ENCODE peak calls at places on chromosomes 12 and 14, in four cellular contexts. One of them, this sample, is unnamed. For H3K36me3, the result is how much of the 10 kb centered on the place peaks cover.

GRCh38 chr12:47408171-47408871 is 297.5 kb downstream of the RPAP3 start:
- DNase-seq in upper lobe of right lung: no peak
- DNase-seq in PC-9: peak
- DNase-seq in neural progenitor cell: peak
- DNase-seq in this sample: no peak

GRCh38 chr12:108514973-108515814 is at the start of gene FICD:
- DNase-seq in PC-9: peak
- DNase-seq in upper lobe of right lung: peak
- DNase-seq in neural progenitor cell: peak
- DNase-seq in this sample: peak

GRCh38 chr12:82383930-82384513 is 25.7 kb downstream of the METTL25 start:
- DNase-seq in upper lobe of right lung: no peak
- DNase-seq in neural progenitor cell: no peak
- DNase-seq in PC-9: no peak
- DNase-seq in this sample: no peak

GRCh38 chr12:31962076-31962475 is 2.9 kb downstream of the RESF1 start:
- DNase-seq in neural progenitor cell: no peak
- DNase-seq in upper lobe of right lung: no peak
- DNase-seq in PC-9: no peak
- DNase-seq in this sample: no peak

GRCh38 chr12:12546314-12546772 is 16.3 kb downstream of the DUSP16 start:
- DNase-seq in PC-9: no peak
- DNase-seq in upper lobe of right lung: no peak
- DNase-seq in neural progenitor cell: no peak
- DNase-seq in this sample: no peak

GRCh38 chr12:95621725-95622124 is 70.4 kb upstream of the USP44 start:
- DNase-seq in upper lobe of right lung: no peak
- DNase-seq in PC-9: no peak
- DNase-seq in neural progenitor cell: no peak
- DNase-seq in this sample: no peak

GRCh38 chr12:58530421-58531067 is 389.8 kb downstream of the LRIG3 start:
- DNase-seq in PC-9: no peak
- DNase-seq in upper lobe of right lung: no peak
- DNase-seq in neural progenitor cell: no peak
- DNase-seq in this sample: no peak

GRCh38 chr12:4252595-4252994 is 21.0 kb upstream of the CCND2 start:
- DNase-seq in neural progenitor cell: peak
- DNase-seq in PC-9: no peak
- DNase-seq in upper lobe of right lung: no peak
- DNase-seq in this sample: no peak

GRCh38 chr12:90979936-90980335 is 24.8 kb downstream of the EPYC start:
- DNase-seq in neural progenitor cell: no peak
- DNase-seq in upper lobe of right lung: no peak
- DNase-seq in PC-9: no peak
- DNase-seq in this sample: no peak

GRCh38 chr14:34024768-34025144 is 73.9 kb upstream of the EGLN3 start:
- DNase-seq in neural progenitor cell: no peak
- DNase-seq in upper lobe of right lung: no peak
- DNase-seq in PC-9: no peak
- DNase-seq in this sample: no peak

GRCh38 chr14:95739356-95739755 is 25.4 kb upstream of the TCL1A start:
- DNase-seq in PC-9: no peak
- DNase-seq in neural progenitor cell: no peak
- DNase-seq in upper lobe of right lung: no peak
- DNase-seq in this sample: no peak

GRCh38 chr14:66944872-66945271 is 244.4 kb upstream of the GARIN2 start:
- DNase-seq in upper lobe of right lung: no peak
- DNase-seq in PC-9: no peak
- DNase-seq in neural progenitor cell: peak
- DNase-seq in this sample: no peak

GRCh38 chr14:66939409-66939808 is 249.8 kb upstream of the GARIN2 start:
- DNase-seq in upper lobe of right lung: no peak
- DNase-seq in neural progenitor cell: no peak
- DNase-seq in PC-9: no peak
- DNase-seq in this sample: no peak
- H3K36me3 ChIP-seq in upper lobe of right lung: under half
- H3K36me3 ChIP-seq in neural progenitor cell: under half
- H3K36me3 ChIP-seq in PC-9: under half
- H3K36me3 ChIP-seq in this sample: under half

GRCh38 chr12:113292547-113292946 is 42.4 kb downstream of the SLC8B1 start:
- DNase-seq in neural progenitor cell: no peak
- DNase-seq in PC-9: no peak
- DNase-seq in upper lobe of right lung: no peak
- DNase-seq in this sample: no peak

GRCh38 chr12:113295846-113296556 is 38.9 kb downstream of the SLC8B1 start:
- DNase-seq in neural progenitor cell: no peak
- DNase-seq in upper lobe of right lung: no peak
- DNase-seq in PC-9: no peak
- DNase-seq in this sample: no peak

GRCh38 chr12:113291586-113291985 is 43.3 kb downstream of the SLC8B1 start:
- DNase-seq in PC-9: no peak
- DNase-seq in neural progenitor cell: no peak
- DNase-seq in upper lobe of right lung: no peak
- DNase-seq in this sample: no peak

GRCh38 chr12:113292091-113292490 is 42.8 kb downstream of the SLC8B1 start:
- DNase-seq in upper lobe of right lung: no peak
- DNase-seq in neural progenitor cell: no peak
- DNase-seq in PC-9: no peak
- DNase-seq in this sample: no peak

GRCh38 chr12:113293100-113293499 is 41.8 kb downstream of the SLC8B1 start:
- DNase-seq in upper lobe of right lung: no peak
- DNase-seq in PC-9: no peak
- DNase-seq in neural progenitor cell: no peak
- DNase-seq in this sample: no peak
- H3K36me3 ChIP-seq in upper lobe of right lung: half or more
- H3K36me3 ChIP-seq in PC-9: under half
- H3K36me3 ChIP-seq in neural progenitor cell: under half
- H3K36me3 ChIP-seq in this sample: under half

DNA sequence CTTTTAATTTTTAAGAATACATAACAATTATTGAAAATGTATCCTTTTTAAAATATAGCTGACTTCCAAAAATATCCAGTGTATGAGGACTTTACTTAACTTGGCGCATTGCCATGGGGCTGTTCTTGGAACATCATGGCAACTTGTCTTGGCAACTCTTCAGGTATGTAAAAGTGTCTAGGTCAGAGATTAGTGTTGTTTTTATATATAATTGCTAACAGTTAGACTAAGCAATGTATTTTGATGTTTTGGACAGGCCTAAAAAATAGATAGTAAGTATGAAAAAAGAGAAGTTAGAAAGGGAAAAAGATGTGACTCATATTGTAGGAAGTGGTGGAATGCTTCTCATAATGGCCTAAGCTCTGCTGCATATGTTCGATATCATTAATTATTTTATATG is 70.9 kb downstream of the MON2 start:
- DNase-seq in upper lobe of right lung: no peak
- DNase-seq in neural progenitor cell: no peak
- DNase-seq in PC-9: no peak
- DNase-seq in this sample: no peak
- H3K36me3 ChIP-seq in upper lobe of right lung: under half
- H3K36me3 ChIP-seq in neural progenitor cell: under half
- H3K36me3 ChIP-seq in PC-9: under half
- H3K36me3 ChIP-seq in this sample: under half

GRCh38 chr12:50198829-50199228 is 31.7 kb upstream of the CERS5 start:
- DNase-seq in neural progenitor cell: no peak
- DNase-seq in PC-9: no peak
- DNase-seq in upper lobe of right lung: no peak
- DNase-seq in this sample: no peak

GRCh38 chr12:50203691-50204090 is 36.5 kb upstream of the CERS5 start:
- DNase-seq in neural progenitor cell: no peak
- DNase-seq in PC-9: peak
- DNase-seq in upper lobe of right lung: no peak
- DNase-seq in this sample: no peak

GRCh38 chr12:50200507-50201273 is 33.5 kb upstream of the CERS5 start:
- DNase-seq in PC-9: peak
- DNase-seq in neural progenitor cell: no peak
- DNase-seq in upper lobe of right lung: no peak
- DNase-seq in this sample: no peak

GRCh38 chr12:50205648-50206047 is 38.5 kb upstream of the CERS5 start:
- DNase-seq in PC-9: no peak
- DNase-seq in upper lobe of right lung: no peak
- DNase-seq in neural progenitor cell: no peak
- DNase-seq in this sample: no peak

GRCh38 chr12:50201987-50202521 is 34.9 kb upstream of the CERS5 start:
- DNase-seq in upper lobe of right lung: no peak
- DNase-seq in PC-9: peak
- DNase-seq in neural progenitor cell: no peak
- DNase-seq in this sample: no peak
- H3K36me3 ChIP-seq in upper lobe of right lung: half or more
- H3K36me3 ChIP-seq in PC-9: under half
- H3K36me3 ChIP-seq in neural progenitor cell: under half
- H3K36me3 ChIP-seq in this sample: under half

DNA sequence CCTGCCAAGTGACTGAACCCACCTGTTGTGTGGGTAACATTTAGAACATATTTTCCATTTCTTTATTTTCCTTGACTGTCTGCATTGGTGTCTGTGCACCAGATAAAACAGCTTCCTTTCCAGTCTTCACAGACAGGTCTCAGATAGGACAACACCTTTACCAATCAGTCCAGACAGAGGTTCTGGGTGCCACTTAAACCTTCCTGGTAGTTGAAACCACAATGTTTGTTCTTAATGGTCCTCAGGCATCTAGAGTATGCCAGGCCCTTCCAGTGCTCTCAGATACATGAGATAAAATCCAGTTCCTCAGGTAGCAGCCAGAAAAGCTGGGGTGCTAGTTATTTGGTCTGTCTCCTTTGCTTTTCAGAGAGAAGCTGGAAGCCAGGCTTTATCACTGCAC is 7.0 kb upstream of the CLEC2D start:
- DNase-seq in neural progenitor cell: no peak
- DNase-seq in PC-9: peak
- DNase-seq in upper lobe of right lung: no peak
- DNase-seq in this sample: no peak
- H3K36me3 ChIP-seq in neural progenitor cell: under half
- H3K36me3 ChIP-seq in PC-9: under half
- H3K36me3 ChIP-seq in upper lobe of right lung: under half
- H3K36me3 ChIP-seq in this sample: under half

GRCh38 chr14:99401624-99402282 is 78.9 kb downstream of the SETD3 start:
- DNase-seq in neural progenitor cell: no peak
- DNase-seq in PC-9: no peak
- DNase-seq in upper lobe of right lung: no peak
- DNase-seq in this sample: no peak
- H3K36me3 ChIP-seq in neural progenitor cell: under half
- H3K36me3 ChIP-seq in PC-9: under half
- H3K36me3 ChIP-seq in upper lobe of right lung: half or more
- H3K36me3 ChIP-seq in this sample: under half

GRCh38 chr14:74480051-74480450 is 13.1 kb downstream of the NPC2 start:
- DNase-seq in neural progenitor cell: no peak
- DNase-seq in upper lobe of right lung: no peak
- DNase-seq in PC-9: no peak
- DNase-seq in this sample: no peak
- H3K36me3 ChIP-seq in neural progenitor cell: under half
- H3K36me3 ChIP-seq in upper lobe of right lung: half or more
- H3K36me3 ChIP-seq in PC-9: half or more
- H3K36me3 ChIP-seq in this sample: under half

This sample was measured in pancreas.